ENCODE peak calls at places on chromosomes 7 and 10, in ten cellular contexts. One of them, this sample, is unnamed.

GRCh38 chr10:60661627-60662026 is 116.7 kb upstream of the CDK1 start:
- DNase-seq in suprapubic skin: no peak
- DNase-seq in A549: no peak
- DNase-seq in transverse colon: no peak
- DNase-seq in upper lobe of left lung: no peak
- DNase-seq in sigmoid colon: no peak
- DNase-seq in HepG2: no peak
- DNase-seq in ovary: no peak
- DNase-seq in stomach: no peak
- DNase-seq in tibial nerve: no peak
- DNase-seq in this sample: no peak

GRCh38 chr10:19719320-19719719 is 96.9 kb upstream of the PLXDC2 start:
- DNase-seq in suprapubic skin: no peak
- DNase-seq in A549: no peak
- DNase-seq in transverse colon: no peak
- DNase-seq in upper lobe of left lung: no peak
- DNase-seq in sigmoid colon: no peak
- DNase-seq in HepG2: no peak
- DNase-seq in ovary: no peak
- DNase-seq in stomach: no peak
- DNase-seq in tibial nerve: no peak
- DNase-seq in this sample: no peak

GRCh38 chr10:96637709-96638108 is 50.9 kb upstream of the TM9SF3 start:
- DNase-seq in suprapubic skin: no peak
- DNase-seq in A549: no peak
- DNase-seq in transverse colon: no peak
- DNase-seq in upper lobe of left lung: no peak
- DNase-seq in sigmoid colon: no peak
- DNase-seq in HepG2: peak; percentile 76
- DNase-seq in ovary: no peak
- DNase-seq in stomach: no peak
- DNase-seq in tibial nerve: no peak
- DNase-seq in this sample: no peak

GRCh38 chr10:122288917-122289316 is 17.8 kb downstream of the BTBD16 start:
- DNase-seq in suprapubic skin: no peak
- DNase-seq in A549: no peak
- DNase-seq in transverse colon: no peak
- DNase-seq in upper lobe of left lung: no peak
- DNase-seq in sigmoid colon: peak; percentile 57
- DNase-seq in HepG2: no peak
- DNase-seq in ovary: no peak
- DNase-seq in stomach: no peak
- DNase-seq in tibial nerve: no peak
- DNase-seq in this sample: no peak

GRCh38 chr10:12934777-12935176 is 66.7 kb downstream of the CCDC3 start:
- DNase-seq in suprapubic skin: no peak
- DNase-seq in A549: no peak
- DNase-seq in transverse colon: no peak
- DNase-seq in upper lobe of left lung: no peak
- DNase-seq in sigmoid colon: no peak
- DNase-seq in HepG2: no peak
- DNase-seq in ovary: no peak
- DNase-seq in stomach: no peak
- DNase-seq in tibial nerve: no peak
- DNase-seq in this sample: no peak

GRCh38 chr7:1025747-1026581 is 18.4 kb upstream of the GPR146 start:
- DNase-seq in suprapubic skin: no peak
- DNase-seq in A549: no peak
- DNase-seq in transverse colon: no peak
- DNase-seq in upper lobe of left lung: peak; percentile 43
- DNase-seq in sigmoid colon: no peak
- DNase-seq in HepG2: no peak
- DNase-seq in ovary: no peak
- DNase-seq in stomach: no peak
- DNase-seq in tibial nerve: no peak
- DNase-seq in this sample: no peak

GRCh38 chr10:76086571-76087260 is 655.3 kb downstream of the LRMDA start:
- DNase-seq in suprapubic skin: no peak
- DNase-seq in A549: peak; percentile 74
- DNase-seq in transverse colon: peak; percentile 76
- DNase-seq in upper lobe of left lung: no peak
- DNase-seq in sigmoid colon: peak; percentile 89
- DNase-seq in HepG2: peak; percentile 60
- DNase-seq in ovary: peak; percentile 84
- DNase-seq in stomach: no peak
- DNase-seq in tibial nerve: no peak
- DNase-seq in this sample: no peak

GRCh38 chr7:98212532-98213041 is 1.3 kb downstream of the BHLHA15 start:
- DNase-seq in suprapubic skin: peak; percentile 54
- DNase-seq in A549: no peak
- DNase-seq in transverse colon: no peak
- DNase-seq in upper lobe of left lung: peak; percentile 82
- DNase-seq in sigmoid colon: peak; percentile 63
- DNase-seq in HepG2: no peak
- DNase-seq in ovary: peak; percentile 34
- DNase-seq in stomach: no peak
- DNase-seq in tibial nerve: no peak
- DNase-seq in this sample: no peak

GRCh38 chr10:34520084-34520483 is 295.0 kb downstream of the PARD3 start:
- DNase-seq in suprapubic skin: no peak
- DNase-seq in A549: no peak
- DNase-seq in transverse colon: no peak
- DNase-seq in upper lobe of left lung: no peak
- DNase-seq in sigmoid colon: no peak
- DNase-seq in HepG2: peak; percentile 15
- DNase-seq in ovary: no peak
- DNase-seq in stomach: no peak
- DNase-seq in tibial nerve: no peak
- DNase-seq in this sample: no peak

GRCh38 chr7:22720791-22721786 is 5.9 kb upstream of the IL6 start:
- DNase-seq in suprapubic skin: no peak
- DNase-seq in A549: no peak
- DNase-seq in transverse colon: no peak
- DNase-seq in upper lobe of left lung: no peak
- DNase-seq in sigmoid colon: no peak
- DNase-seq in HepG2: no peak
- DNase-seq in ovary: no peak
- DNase-seq in stomach: no peak
- DNase-seq in tibial nerve: no peak
- DNase-seq in this sample: peak; percentile 72

GRCh38 chr10:58027431-58027830 is 240.3 kb downstream of the IPMK start:
- DNase-seq in suprapubic skin: no peak
- DNase-seq in A549: no peak
- DNase-seq in transverse colon: no peak
- DNase-seq in upper lobe of left lung: no peak
- DNase-seq in sigmoid colon: no peak
- DNase-seq in HepG2: no peak
- DNase-seq in ovary: no peak
- DNase-seq in stomach: no peak
- DNase-seq in tibial nerve: no peak
- DNase-seq in this sample: no peak

GRCh38 chr7:98520356-98520932 is 96.6 kb upstream of the NPTX2 start:
- DNase-seq in suprapubic skin: no peak
- DNase-seq in A549: peak; percentile 41
- DNase-seq in transverse colon: no peak
- DNase-seq in upper lobe of left lung: no peak
- DNase-seq in sigmoid colon: peak; percentile 47
- DNase-seq in HepG2: no peak
- DNase-seq in ovary: no peak
- DNase-seq in stomach: no peak
- DNase-seq in tibial nerve: no peak
- DNase-seq in this sample: no peak

GRCh38 chr10:74058071-74058470 is 60.2 kb downstream of the VCL start:
- DNase-seq in suprapubic skin: no peak
- DNase-seq in A549: no peak
- DNase-seq in transverse colon: no peak
- DNase-seq in upper lobe of left lung: no peak
- DNase-seq in sigmoid colon: no peak
- DNase-seq in HepG2: no peak
- DNase-seq in ovary: no peak
- DNase-seq in stomach: no peak
- DNase-seq in tibial nerve: no peak
- DNase-seq in this sample: no peak

GRCh38 chr7:42858570-42858969 is 53.3 kb downstream of the C7orf25 start:
- DNase-seq in suprapubic skin: no peak
- DNase-seq in A549: no peak
- DNase-seq in transverse colon: no peak
- DNase-seq in upper lobe of left lung: no peak
- DNase-seq in sigmoid colon: no peak
- DNase-seq in HepG2: no peak
- DNase-seq in ovary: no peak
- DNase-seq in stomach: no peak
- DNase-seq in tibial nerve: no peak
- DNase-seq in this sample: no peak
- TF ChIP-seq EP300 in suprapubic skin: no peak
- TF ChIP-seq EP300 in A549: no peak
- TF ChIP-seq EP300 in transverse colon: no peak
- TF ChIP-seq EP300 in upper lobe of left lung: no peak
- TF ChIP-seq EP300 in sigmoid colon: no peak
- TF ChIP-seq EP300 in HepG2: no peak
- TF ChIP-seq EP300 in ovary: no peak
- TF ChIP-seq EP300 in stomach: no peak
- TF ChIP-seq EP300 in tibial nerve: no peak
- TF ChIP-seq EP300 in this sample: no peak

GRCh38 chr7:16268821-16269768 is 152.2 kb downstream of the CRPPA start:
- DNase-seq in suprapubic skin: no peak
- DNase-seq in A549: no peak
- DNase-seq in transverse colon: no peak
- DNase-seq in upper lobe of left lung: no peak
- DNase-seq in sigmoid colon: no peak
- DNase-seq in HepG2: no peak
- DNase-seq in ovary: no peak
- DNase-seq in stomach: no peak
- DNase-seq in tibial nerve: no peak
- DNase-seq in this sample: no peak
- H3K27ac ChIP-seq in suprapubic skin: no peak overlapping the region
- H3K27ac ChIP-seq in A549: no peak overlapping the region
- H3K27ac ChIP-seq in transverse colon: no peak overlapping the region
- H3K27ac ChIP-seq in upper lobe of left lung: no peak overlapping the region
- H3K27ac ChIP-seq in sigmoid colon: no peak overlapping the region
- H3K27ac ChIP-seq in HepG2: no peak overlapping the region
- H3K27ac ChIP-seq in ovary: no peak overlapping the region
- H3K27ac ChIP-seq in stomach: no peak overlapping the region
- H3K27ac ChIP-seq in tibial nerve: no peak overlapping the region
- H3K27ac ChIP-seq in this sample: no peak overlapping the region

DNA sequence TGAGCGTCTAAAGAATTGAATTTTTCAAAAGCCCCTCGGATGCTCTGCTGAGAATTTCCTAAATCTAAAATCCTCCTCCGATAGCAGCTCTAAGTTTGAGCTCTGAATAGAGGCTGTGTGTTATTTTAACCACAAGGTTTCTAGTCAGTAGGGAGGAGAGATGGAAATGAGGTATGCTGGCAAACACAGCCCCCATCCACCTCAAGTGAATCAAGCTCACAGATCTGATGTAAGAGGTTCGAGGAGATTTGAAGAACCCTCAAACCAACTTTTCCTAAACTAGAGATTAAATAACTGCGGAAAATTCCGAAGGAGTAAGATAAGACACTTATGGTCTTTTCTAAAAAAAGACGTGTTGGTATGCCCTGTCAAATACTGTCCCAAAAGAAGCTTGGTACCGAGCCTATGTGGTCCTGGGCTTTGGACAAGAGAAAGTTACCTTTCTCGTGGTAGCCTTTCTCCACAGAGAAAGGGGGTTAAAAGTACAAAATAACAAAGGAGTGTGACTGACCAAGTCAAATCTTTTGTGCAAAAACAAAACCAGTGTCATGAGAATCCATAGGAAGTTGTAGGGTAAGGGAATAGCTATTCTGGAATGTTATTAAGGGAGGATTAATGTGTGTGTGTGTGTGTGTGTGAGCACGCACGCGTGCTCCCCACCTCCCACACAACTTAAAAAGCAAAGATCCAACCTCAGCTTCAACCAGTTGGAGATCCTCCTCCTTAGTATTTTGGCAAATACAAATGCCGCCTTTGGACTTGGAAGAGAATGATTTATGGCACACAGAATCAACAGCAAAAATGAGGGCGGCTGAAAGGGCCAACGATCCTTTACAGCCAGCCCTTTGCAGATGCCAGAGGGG is 56.2 kb upstream of the JCAD start:
- DNase-seq in suprapubic skin: no peak
- DNase-seq in A549: no peak
- DNase-seq in transverse colon: no peak
- DNase-seq in upper lobe of left lung: no peak
- DNase-seq in sigmoid colon: no peak
- DNase-seq in HepG2: no peak
- DNase-seq in ovary: no peak
- DNase-seq in stomach: no peak
- DNase-seq in tibial nerve: no peak
- DNase-seq in this sample: no peak
- TF ChIP-seq EP300 in suprapubic skin: no peak
- TF ChIP-seq EP300 in A549: no peak
- TF ChIP-seq EP300 in transverse colon: no peak
- TF ChIP-seq EP300 in upper lobe of left lung: no peak
- TF ChIP-seq EP300 in sigmoid colon: no peak
- TF ChIP-seq EP300 in HepG2: no peak
- TF ChIP-seq EP300 in ovary: no peak
- TF ChIP-seq EP300 in stomach: no peak
- TF ChIP-seq EP300 in tibial nerve: no peak
- TF ChIP-seq EP300 in this sample: no peak

GRCh38 chr10:126375926-126376554 is 12.2 kb downstream of the ADAM12 start:
- DNase-seq in suprapubic skin: no peak
- DNase-seq in A549: no peak
- DNase-seq in transverse colon: no peak
- DNase-seq in upper lobe of left lung: no peak
- DNase-seq in sigmoid colon: no peak
- DNase-seq in HepG2: no peak
- DNase-seq in ovary: no peak
- DNase-seq in stomach: no peak
- DNase-seq in tibial nerve: no peak
- DNase-seq in this sample: no peak

GRCh38 chr10:126373982-126374381 is 14.3 kb downstream of the ADAM12 start:
- DNase-seq in suprapubic skin: no peak
- DNase-seq in A549: no peak
- DNase-seq in transverse colon: no peak
- DNase-seq in upper lobe of left lung: no peak
- DNase-seq in sigmoid colon: no peak
- DNase-seq in HepG2: no peak
- DNase-seq in ovary: no peak
- DNase-seq in stomach: no peak
- DNase-seq in tibial nerve: no peak
- DNase-seq in this sample: no peak

GRCh38 chr10:126375299-126375698 is 13.0 kb downstream of the ADAM12 start:
- DNase-seq in suprapubic skin: no peak
- DNase-seq in A549: no peak
- DNase-seq in transverse colon: no peak
- DNase-seq in upper lobe of left lung: no peak
- DNase-seq in sigmoid colon: no peak
- DNase-seq in HepG2: no peak
- DNase-seq in ovary: no peak
- DNase-seq in stomach: no peak
- DNase-seq in tibial nerve: no peak
- DNase-seq in this sample: no peak

GRCh38 chr10:126373137-126373536 is 15.1 kb downstream of the ADAM12 start:
- DNase-seq in suprapubic skin: no peak
- DNase-seq in A549: no peak
- DNase-seq in transverse colon: peak; percentile 17
- DNase-seq in upper lobe of left lung: no peak
- DNase-seq in sigmoid colon: no peak
- DNase-seq in HepG2: no peak
- DNase-seq in ovary: peak; percentile 38
- DNase-seq in stomach: no peak
- DNase-seq in tibial nerve: no peak
- DNase-seq in this sample: no peak

GRCh38 chr10:126374435-126374834 is 13.8 kb downstream of the ADAM12 start:
- DNase-seq in suprapubic skin: no peak
- DNase-seq in A549: no peak
- DNase-seq in transverse colon: no peak
- DNase-seq in upper lobe of left lung: no peak
- DNase-seq in sigmoid colon: no peak
- DNase-seq in HepG2: no peak
- DNase-seq in ovary: no peak
- DNase-seq in stomach: no peak
- DNase-seq in tibial nerve: no peak
- DNase-seq in this sample: no peak
- H3K27ac ChIP-seq in suprapubic skin: no peak overlapping the region
- H3K27ac ChIP-seq in A549: no peak overlapping the region
- H3K27ac ChIP-seq in transverse colon: no peak overlapping the region
- H3K27ac ChIP-seq in upper lobe of left lung: no peak overlapping the region
- H3K27ac ChIP-seq in sigmoid colon: no peak overlapping the region
- H3K27ac ChIP-seq in HepG2: no peak overlapping the region
- H3K27ac ChIP-seq in ovary: no peak overlapping the region
- H3K27ac ChIP-seq in stomach: no peak overlapping the region
- H3K27ac ChIP-seq in tibial nerve: no peak overlapping the region
- H3K27ac ChIP-seq in this sample: no peak overlapping the region

This sample was measured in esophagus muscularis mucosa.